ENCODE peak calls at places on chromosomes 2 and 18, in four cellular contexts. Z is amygdala; W is stimulated activated CD8-positive, alpha-beta memory T cell treated with anti-CD3 and anti-CD28 coated beads, Interleukin-15, amount 100 ng/mL, for 4 hours; U is tibial nerve. Y is an unnamed sample.

GRCh38 chr18:8389391-8390340 is 219.6 kb upstream of the RAB12 start:
- DNase-seq in W (no peak), U (peak; percentile 72), Z (peak; percentile 18), Y (no peak)

GRCh38 chr2:69138793-69139510 is 126.0 kb downstream of the ANTXR1 start:
- DNase-seq in Z (no peak), W (no peak), U (no peak), Y (no peak)

GRCh38 chr18:74146756-74147155 is 878 bp downstream of the FBXO15 start:
- DNase-seq in W (no peak), Z (no peak), U (no peak), Y (no peak)

GRCh38 chr18:42781298-42781815 is 334.1 kb downstream of the RIT2 start:
- DNase-seq in Z (no peak), U (no peak), W (no peak), Y (no peak)

GRCh38 chr2:172484253-172484652 is 56.9 kb downstream of the ITGA6 start:
- DNase-seq in U (no peak), Z (no peak), W (no peak), Y (peak; percentile 32)

GRCh38 chr2:56713161-56713676 is 529.4 kb downstream of the CCDC85A start:
- DNase-seq in Z (no peak), U (no peak), W (no peak), Y (no peak)

GRCh38 chr18:29164993-29165599 is 988.2 kb upstream of the CDH2 start:
- DNase-seq in W (no peak), U (no peak), Z (no peak), Y (no peak)

GRCh38 chr18:69265661-69266060 is 135.0 kb upstream of the DOK6 start:
- DNase-seq in Z (no peak), U (no peak), W (no peak), Y (no peak)

GRCh38 chr2:67465623-67466022 is 68.5 kb downstream of the ETAA1 start:
- DNase-seq in U (no peak), Z (no peak), W (no peak), Y (no peak)

GRCh38 chr2:15141211-15141610 is 419.9 kb downstream of the NBAS start:
- DNase-seq in Z (no peak), U (no peak), W (no peak), Y (no peak)

GRCh38 chr2:96553176-96553956 is 16.8 kb downstream of the ARID5A start:
- DNase-seq in W (no peak), U (no peak), Z (no peak), Y (peak; percentile 40)

GRCh38 chr18:8969639-8970378 is 132.7 kb upstream of the NDUFV2 start:
- DNase-seq in U (no peak), Z (no peak), W (no peak), Y (no peak)

GRCh38 chr2:44305882-44306281 is 30.6 kb downstream of the SLC3A1 start:
- DNase-seq in W (no peak), Z (no peak), U (no peak), Y (no peak)

GRCh38 chr2:33317369-33318015 is 159.0 kb upstream of the RASGRP3 start:
- DNase-seq in Z (no peak), W (no peak), U (no peak), Y (no peak)

GRCh38 chr2:677056-677949 is at the start of gene TMEM18:
- DNase-seq in U (peak; percentile 97), W (peak; percentile 85), Z (peak; percentile 85), Y (peak; percentile 98)